ENCODE peak calls at places on chromosome 17, in four cellular contexts. G is right cardiac atrium, J is A549, B is HCT116. X is an unnamed sample.

GRCh38 chr17:57866723-57867122 is 16.9 kb upstream of the MRPS23 start:
- DNase-seq in G (no peak), J (no peak), B (no peak), X (no peak)

GRCh38 chr17:29929006-29929543 is 953 bp downstream of the SSH2 start:
- DNase-seq in G (no peak), J (peak; percentile 57), B (no peak), X (peak; percentile 72)

GRCh38 chr17:46157443-46158107 is 35.7 kb downstream of the KANSL1 start:
- DNase-seq in G (no peak), J (no peak), B (no peak), X (no peak)

GRCh38 chr17:47957591-47958490 is at the start of gene PRR15L:
- DNase-seq in G (no peak), J (no peak), B (no peak), X (peak; percentile 80)

GRCh38 chr17:56887552-56888467 is 26.0 kb downstream of the TRIM25 start:
- DNase-seq in G (no peak), J (no peak), B (peak; percentile 31), X (no peak)

GRCh38 chr17:2883544-2884203 is 87.4 kb downstream of the RAP1GAP2 start:
- DNase-seq in G (no peak), J (peak; percentile 71), B (no peak), X (peak; percentile 86)

GRCh38 chr17:53150101-53150698 is 672.5 kb upstream of the KIF2B start:
- DNase-seq in G (no peak), J (peak; percentile 7), B (no peak), X (peak; percentile 42)

GRCh38 chr17:35969558-35970442 is 11.5 kb downstream of the CCL16 start:
- DNase-seq in G (peak; percentile 61), J (peak; percentile 84), B (peak; percentile 76), X (peak; percentile 97)

GRCh38 chr17:43714338-43715149 is 44.0 kb downstream of the SOST start:
- DNase-seq in G (no peak), J (no peak), B (no peak), X (no peak)

GRCh38 chr17:43871947-43872690 is 25.1 kb downstream of the CD300LG start:
- DNase-seq in G (no peak), J (no peak), B (no peak), X (peak; percentile 42)

GRCh38 chr17:73261952-73262675 is 434 bp upstream of the CPSF4L start:
- DNase-seq in G (no peak), J (no peak), B (no peak), X (peak; percentile 71)

GRCh38 chr17:32517982-32518381 is 31.2 kb downstream of the CDK5R1 start:
- DNase-seq in G (no peak), J (no peak), B (no peak), X (no peak)

GRCh38 chr17:48498168-48498840 is 32.5 kb downstream of the HOXB1 start:
- DNase-seq in G (no peak), J (no peak), B (no peak), X (no peak)

GRCh38 chr17:3590231-3590630 is 19.0 kb downstream of the TRPV1 start:
- DNase-seq in G (no peak), J (no peak), B (no peak), X (peak; percentile 45)

GRCh38 chr17:73096866-73097265 is 4.4 kb upstream of the SLC39A11 start:
- DNase-seq in G (no peak), J (no peak), B (no peak), X (no peak)

GRCh38 chr17:82959242-82959930 is 119.6 kb upstream of the ZNF750 start:
- DNase-seq in G (peak; percentile 42), J (no peak), B (no peak), X (no peak)

GRCh38 chr17:6381526-6382135 is 53.3 kb downstream of the AIPL1 start:
- DNase-seq in G (no peak), J (no peak), B (no peak), X (peak; percentile 35)

GRCh38 chr17:4986403-4986802 is 1.1 kb downstream of the CAMTA2 start:
- DNase-seq in G (no peak), J (no peak), B (no peak), X (no peak)

GRCh38 chr17:61285483-61286320 is 113.9 kb upstream of the TBX2 start:
- DNase-seq in G (peak; percentile 72), J (no peak), B (no peak), X (peak; percentile 86)

GRCh38 chr17:6711081-6711674 is 2.0 kb downstream of the SLC13A5 start:
- DNase-seq in G (no peak), J (peak; percentile 21), B (no peak), X (peak; percentile 47)

GRCh38 chr17:18182190-18182977 is 1.2 kb upstream of the ALKBH5 start:
- DNase-seq in G (peak; percentile 80), J (no peak), B (no peak), X (no peak)

GRCh38 chr17:17379197-17379991 is 76.2 kb downstream of the NT5M start:
- DNase-seq in G (peak; percentile 53), J (no peak), B (no peak), X (no peak)

GRCh38 chr17:52148969-52149351 is 9.6 kb downstream of the CA10 start:
- DNase-seq in G (no peak), J (no peak), B (no peak), X (no peak)

GRCh38 chr17:32103476-32104113 is 38.7 kb upstream of the RHOT1 start:
- DNase-seq in G (no peak), J (no peak), B (no peak), X (no peak)

GRCh38 chr17:83195330-83196087 is 116.1 kb downstream of the METRNL start:
- DNase-seq in G (peak; percentile 85), J (no peak), B (no peak), X (no peak)

GRCh38 chr17:30970757-30971567 is at the start of gene RNF135:
- DNase-seq in G (peak; percentile 93), J (peak; percentile 95), B (peak; percentile 63), X (peak; percentile 96)

GRCh38 chr17:44247346-44248219 is 20.4 kb downstream of the SLC4A1 start:
- DNase-seq in G (peak; percentile 83), J (no peak), B (no peak), X (no peak)

GRCh38 chr17:62801553-62801952 is 6.6 kb downstream of the MARCHF10 start:
- DNase-seq in G (no peak), J (no peak), B (no peak), X (no peak)

GRCh38 chr17:15233022-15233805 is 31.9 kb downstream of the PMP22 start:
- DNase-seq in G (peak; percentile 63), J (peak; percentile 57), B (no peak), X (peak; percentile 77)

GRCh38 chr17:5540321-5540720 is 44.0 kb downstream of the NLRP1 start:
- DNase-seq in G (no peak), J (no peak), B (no peak), X (no peak)

GRCh38 chr17:68599091-68599872 is 1.9 kb downstream of the FAM20A start:
- DNase-seq in G (no peak), J (no peak), B (no peak), X (peak; percentile 59)

GRCh38 chr17:34726536-34727384 is 147.4 kb downstream of the TMEM132E start:
- DNase-seq in G (no peak), J (no peak), B (no peak), X (peak; percentile 29)

GRCh38 chr17:20158580-20158979 is 149.4 kb downstream of the SPECC1 start:
- DNase-seq in G (no peak), J (no peak), B (no peak), X (no peak)

GRCh38 chr17:17398188-17398927 is 78.4 kb upstream of the MED9 start:
- DNase-seq in G (peak; percentile 88), J (no peak), B (no peak), X (no peak)

GRCh38 chr17:30831257-30831656 is 509 bp upstream of the ATAD5 start:
- DNase-seq in G (no peak), J (peak; percentile 44), B (no peak), X (peak; percentile 79)

GRCh38 chr17:27504188-27504995 is 48.1 kb downstream of the KSR1 start:
- DNase-seq in G (no peak), J (no peak), B (no peak), X (no peak)

GRCh38 chr17:45127583-45128300 is 4.6 kb downstream of the PLCD3 start:
- DNase-seq in G (peak; percentile 88), J (peak; percentile 82), B (no peak), X (peak; percentile 83)

GRCh38 chr17:27293898-27294688 is at the start of gene WSB1:
- DNase-seq in G (peak; percentile 98), J (peak; percentile 92), B (peak; percentile 56), X (peak; percentile 98)

GRCh38 chr17:44543213-44543904 is 13.9 kb upstream of the FZD2 start:
- DNase-seq in G (no peak), J (peak; percentile 94), B (no peak), X (peak; percentile 98)

GRCh38 chr17:76868176-76868668 is at the start of gene MGAT5B:
- DNase-seq in G (peak; percentile 91), J (peak; percentile 87), B (peak; percentile 56), X (peak; percentile 98)

GRCh38 chr17:76866203-76866602 is 2.0 kb upstream of the MGAT5B start:
- DNase-seq in G (no peak), J (no peak), B (no peak), X (no peak)

GRCh38 chr17:76868669-76869208 is 535 bp downstream of the MGAT5B start:
- DNase-seq in G (no peak), J (peak; percentile 33), B (no peak), X (peak; percentile 77)

GRCh38 chr17:76867578-76868175 is 527 bp upstream of the MGAT5B start:
- DNase-seq in G (no peak), J (peak; percentile 54), B (no peak), X (peak; percentile 90)

GRCh38 chr17:76866774-76867577 is 1.2 kb upstream of the MGAT5B start:
- DNase-seq in G (no peak), J (no peak), B (no peak), X (no peak)
- H3K4me1 ChIP-seq in G (peaks cover 2% of the 10 kb centered on the region), J (peaks cover 39% of the 10 kb centered on the region), B (peaks cover 37% of the 10 kb centered on the region), X (no peaks in the 10 kb centered on the region)

DNA sequence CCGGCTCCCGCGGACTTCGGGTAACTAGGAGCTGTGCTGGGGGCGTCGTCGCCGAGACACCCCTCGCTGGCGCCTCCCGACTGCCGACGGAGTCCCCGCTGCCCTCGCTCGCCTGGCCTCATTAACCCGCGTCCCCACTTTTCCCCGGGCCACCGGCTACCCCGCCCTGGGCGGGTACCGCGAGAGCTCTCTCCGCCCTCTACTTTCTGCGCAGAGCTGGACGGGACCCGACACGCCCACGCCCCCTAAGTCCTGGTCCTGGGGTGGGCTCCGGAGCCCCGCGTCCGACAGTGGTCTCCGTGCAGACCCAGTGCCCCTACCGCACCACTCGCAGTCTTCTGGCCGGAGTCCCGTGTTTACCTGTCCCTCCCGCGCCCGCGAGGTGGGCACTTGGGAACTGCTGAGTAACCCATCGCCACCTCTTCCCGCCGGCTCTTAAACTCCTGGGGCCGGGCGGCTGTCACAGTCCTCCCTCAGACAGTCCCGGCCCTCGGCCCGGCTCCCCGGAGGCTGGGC is 421 bp upstream of the TLCD1 start:
- DNase-seq in G (peak; percentile 90), J (peak; percentile 73), B (peak; percentile 53), X (peak; percentile 94)
- H3K4me1 ChIP-seq in G (peaks cover 6% of the 10 kb centered on the region), J (peaks cover 46% of the 10 kb centered on the region), B (peaks cover 80% of the 10 kb centered on the region), X (peaks cover 6% of the 10 kb centered on the region)

GRCh38 chr17:81428521-81428920 is 33.3 kb downstream of the BAHCC1 start:
- DNase-seq in G (no peak), J (no peak), B (no peak), X (no peak)
- H3K4me1 ChIP-seq in G (peaks cover 6% of the 10 kb centered on the region), J (peaks cover 51% of the 10 kb centered on the region), B (peaks cover 45% of the 10 kb centered on the region), X (no peaks in the 10 kb centered on the region)

GRCh38 chr17:64505320-64506200 is 529 bp downstream of the DDX5 start:
- DNase-seq in G (peak; percentile 97), J (peak; percentile 84), B (peak; percentile 59), X (peak; percentile 89)
- H3K4me1 ChIP-seq in G (peaks cover 2% of the 10 kb centered on the region), J (peaks cover 43% of the 10 kb centered on the region), B (peaks cover 38% of the 10 kb centered on the region), X (peaks cover 11% of the 10 kb centered on the region)